ENCODE peak calls at places on chromosome 15, in five cellular contexts. One of them, this sample, is unnamed.

GRCh38 chr15:78149805-78150751 is 916 bp downstream of the IDH3A start:
- DNase-seq in astrocyte of the cerebellum: no peak
- DNase-seq in kidney epithelial cell: no peak
- DNase-seq in tibial nerve: no peak
- DNase-seq in progenitor cell of endocrine pancreas: no peak
- DNase-seq in this sample: no peak

GRCh38 chr15:42734076-42734672 is 2.8 kb downstream of the CDAN1 start:
- DNase-seq in astrocyte of the cerebellum: no peak
- DNase-seq in kidney epithelial cell: no peak
- DNase-seq in tibial nerve: no peak
- DNase-seq in progenitor cell of endocrine pancreas: no peak
- DNase-seq in this sample: no peak

GRCh38 chr15:44328135-44328534 is 39.6 kb downstream of the GOLM2 start:
- DNase-seq in astrocyte of the cerebellum: no peak
- DNase-seq in kidney epithelial cell: no peak
- DNase-seq in tibial nerve: no peak
- DNase-seq in progenitor cell of endocrine pancreas: no peak
- DNase-seq in this sample: no peak

GRCh38 chr15:78059110-78059839 is 18.2 kb downstream of the TBC1D2B start:
- DNase-seq in astrocyte of the cerebellum: no peak
- DNase-seq in kidney epithelial cell: no peak
- DNase-seq in tibial nerve: no peak
- DNase-seq in progenitor cell of endocrine pancreas: no peak
- DNase-seq in this sample: no peak

GRCh38 chr15:39191871-39192281 is 389.0 kb upstream of the THBS1 start:
- DNase-seq in astrocyte of the cerebellum: no peak
- DNase-seq in kidney epithelial cell: peak; percentile 35
- DNase-seq in tibial nerve: no peak
- DNase-seq in progenitor cell of endocrine pancreas: no peak
- DNase-seq in this sample: no peak

GRCh38 chr15:70121656-70122297 is 24.1 kb upstream of the TLE3 start:
- DNase-seq in astrocyte of the cerebellum: peak; percentile 80
- DNase-seq in kidney epithelial cell: no peak
- DNase-seq in tibial nerve: peak; percentile 83
- DNase-seq in progenitor cell of endocrine pancreas: no peak
- DNase-seq in this sample: no peak

GRCh38 chr15:99042909-99043308 is 35.3 kb upstream of the PGPEP1L start:
- DNase-seq in astrocyte of the cerebellum: no peak
- DNase-seq in kidney epithelial cell: no peak
- DNase-seq in tibial nerve: no peak
- DNase-seq in progenitor cell of endocrine pancreas: no peak
- DNase-seq in this sample: no peak

GRCh38 chr15:59797756-59798604 is 108.9 kb upstream of the BNIP2 start:
- DNase-seq in astrocyte of the cerebellum: no peak
- DNase-seq in kidney epithelial cell: no peak
- DNase-seq in tibial nerve: no peak
- DNase-seq in progenitor cell of endocrine pancreas: no peak
- DNase-seq in this sample: no peak

GRCh38 chr15:95495033-95495541 is 835.4 kb upstream of the NR2F2 start:
- DNase-seq in astrocyte of the cerebellum: no peak
- DNase-seq in kidney epithelial cell: no peak
- DNase-seq in tibial nerve: no peak
- DNase-seq in progenitor cell of endocrine pancreas: no peak
- DNase-seq in this sample: no peak

GRCh38 chr15:49860101-49860500 is 239.3 kb downstream of the DTWD1 start:
- DNase-seq in astrocyte of the cerebellum: peak; percentile 38
- DNase-seq in kidney epithelial cell: no peak
- DNase-seq in tibial nerve: no peak
- DNase-seq in progenitor cell of endocrine pancreas: no peak
- DNase-seq in this sample: no peak

GRCh38 chr15:29183071-29183831 is 86.4 kb downstream of the NSMCE3 start:
- DNase-seq in astrocyte of the cerebellum: no peak
- DNase-seq in kidney epithelial cell: no peak
- DNase-seq in tibial nerve: no peak
- DNase-seq in progenitor cell of endocrine pancreas: no peak
- DNase-seq in this sample: no peak

GRCh38 chr15:60733196-60733595 is 254.3 kb upstream of the ICE2 start:
- DNase-seq in astrocyte of the cerebellum: no peak
- DNase-seq in kidney epithelial cell: no peak
- DNase-seq in tibial nerve: no peak
- DNase-seq in progenitor cell of endocrine pancreas: no peak
- DNase-seq in this sample: no peak

GRCh38 chr15:66841953-66842681 is 140.1 kb downstream of the SMAD6 start:
- DNase-seq in astrocyte of the cerebellum: peak; percentile 86
- DNase-seq in kidney epithelial cell: peak; percentile 74
- DNase-seq in tibial nerve: peak; percentile 77
- DNase-seq in progenitor cell of endocrine pancreas: peak; percentile 60
- DNase-seq in this sample: no peak

GRCh38 chr15:73750951-73751350 is 2.2 kb downstream of the INSYN1 start:
- DNase-seq in astrocyte of the cerebellum: no peak
- DNase-seq in kidney epithelial cell: no peak
- DNase-seq in tibial nerve: no peak
- DNase-seq in progenitor cell of endocrine pancreas: no peak
- DNase-seq in this sample: no peak

GRCh38 chr15:41001524-41001923 is 48.3 kb downstream of the CHAC1 start:
- DNase-seq in astrocyte of the cerebellum: no peak
- DNase-seq in kidney epithelial cell: no peak
- DNase-seq in tibial nerve: no peak
- DNase-seq in progenitor cell of endocrine pancreas: no peak
- DNase-seq in this sample: no peak

GRCh38 chr15:49978171-49978570 is 140.9 kb downstream of the ATP8B4 start:
- DNase-seq in astrocyte of the cerebellum: no peak
- DNase-seq in kidney epithelial cell: no peak
- DNase-seq in tibial nerve: no peak
- DNase-seq in progenitor cell of endocrine pancreas: no peak
- DNase-seq in this sample: no peak

DNA sequence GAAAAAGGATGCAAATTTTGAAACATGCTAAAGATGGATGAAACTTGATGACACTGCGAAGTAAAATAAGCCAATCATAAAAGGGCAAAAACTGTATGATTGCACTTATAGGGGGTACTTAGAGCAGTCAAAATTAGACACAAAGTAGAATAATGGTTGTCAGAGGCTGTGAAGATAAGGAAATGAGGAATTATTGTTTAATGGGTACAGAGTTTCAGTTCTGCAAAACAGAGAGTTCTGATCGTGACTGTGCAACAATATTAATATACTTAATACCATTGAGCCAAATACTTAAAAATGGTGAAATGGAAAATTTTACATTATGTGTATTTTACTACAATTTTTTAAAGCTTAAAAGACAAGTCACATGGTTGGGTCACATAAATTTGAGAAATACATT is 35.1 kb downstream of the UBE3A start:
- DNase-seq in astrocyte of the cerebellum: no peak
- DNase-seq in kidney epithelial cell: no peak
- DNase-seq in tibial nerve: no peak
- DNase-seq in progenitor cell of endocrine pancreas: no peak
- DNase-seq in this sample: no peak
- TF ChIP-seq CTCF in astrocyte of the cerebellum: no peak
- TF ChIP-seq CTCF in kidney epithelial cell: no peak
- TF ChIP-seq CTCF in tibial nerve: no peak
- TF ChIP-seq CTCF in progenitor cell of endocrine pancreas: no peak
- TF ChIP-seq CTCF in this sample: no peak

DNA sequence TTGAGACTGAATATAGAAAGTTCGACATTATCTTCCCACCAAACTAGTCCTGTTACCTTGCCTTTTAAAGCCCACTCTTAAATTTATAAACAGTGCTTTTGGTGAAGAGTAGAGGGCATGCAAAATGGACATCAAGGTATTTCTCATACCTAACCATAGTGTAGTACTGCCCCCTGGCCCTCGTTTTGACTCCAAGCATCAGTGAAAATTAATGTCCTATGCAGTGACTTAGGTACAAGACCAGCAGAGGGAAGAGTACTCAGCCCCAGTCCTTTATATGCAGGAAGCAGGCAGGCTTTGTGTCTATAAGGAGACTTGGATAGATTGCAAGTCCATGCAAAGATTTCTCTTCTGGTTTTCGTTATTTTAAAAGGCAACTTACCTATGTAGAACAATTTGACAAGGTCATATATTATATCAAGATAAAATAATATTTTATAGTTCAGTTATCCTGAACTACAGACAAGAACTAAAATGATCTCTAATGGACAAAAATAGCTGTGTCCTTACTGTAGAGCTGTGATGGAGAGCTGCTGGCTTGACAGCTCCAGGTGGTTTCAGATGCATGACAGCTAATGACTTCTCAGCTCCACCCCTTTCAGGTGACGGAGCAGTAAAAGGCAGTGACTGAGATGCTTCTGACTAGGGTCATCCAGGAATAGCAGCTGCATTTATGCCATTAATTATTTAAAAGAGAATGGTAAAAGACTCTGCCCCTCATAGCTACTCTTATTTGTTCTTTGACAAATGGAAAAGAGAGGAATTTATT is 646.1 kb downstream of the SQOR start:
- DNase-seq in astrocyte of the cerebellum: no peak
- DNase-seq in kidney epithelial cell: no peak
- DNase-seq in tibial nerve: no peak
- DNase-seq in progenitor cell of endocrine pancreas: no peak
- DNase-seq in this sample: no peak
- TF ChIP-seq CTCF in astrocyte of the cerebellum: no peak
- TF ChIP-seq CTCF in kidney epithelial cell: peak; percentile 37
- TF ChIP-seq CTCF in tibial nerve: no peak
- TF ChIP-seq CTCF in progenitor cell of endocrine pancreas: peak; percentile 43
- TF ChIP-seq CTCF in this sample: peak; percentile 38

DNA sequence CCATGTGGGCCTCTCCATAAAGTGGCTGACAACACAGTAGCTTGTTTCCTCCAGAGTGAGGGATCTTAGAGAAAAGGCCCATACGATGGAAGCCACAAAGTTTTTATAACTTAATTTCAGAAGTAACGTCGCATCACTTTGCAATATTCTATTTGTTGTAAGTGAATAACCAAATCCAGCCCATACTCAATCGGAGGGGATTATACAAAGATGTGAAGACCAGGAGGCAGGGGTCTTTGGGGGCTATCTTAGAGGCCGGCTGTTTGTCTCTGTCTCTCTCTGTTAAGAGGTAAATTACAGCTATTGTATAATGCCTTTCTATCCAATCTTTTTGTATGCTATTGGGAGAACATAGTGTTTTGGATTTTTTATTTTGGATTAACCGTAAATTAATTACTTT is 9.1 kb downstream of the ARIH1 start:
- DNase-seq in astrocyte of the cerebellum: no peak
- DNase-seq in kidney epithelial cell: no peak
- DNase-seq in tibial nerve: no peak
- DNase-seq in progenitor cell of endocrine pancreas: no peak
- DNase-seq in this sample: no peak
- TF ChIP-seq CTCF in astrocyte of the cerebellum: no peak
- TF ChIP-seq CTCF in kidney epithelial cell: no peak
- TF ChIP-seq CTCF in tibial nerve: no peak
- TF ChIP-seq CTCF in progenitor cell of endocrine pancreas: no peak
- TF ChIP-seq CTCF in this sample: no peak

DNA sequence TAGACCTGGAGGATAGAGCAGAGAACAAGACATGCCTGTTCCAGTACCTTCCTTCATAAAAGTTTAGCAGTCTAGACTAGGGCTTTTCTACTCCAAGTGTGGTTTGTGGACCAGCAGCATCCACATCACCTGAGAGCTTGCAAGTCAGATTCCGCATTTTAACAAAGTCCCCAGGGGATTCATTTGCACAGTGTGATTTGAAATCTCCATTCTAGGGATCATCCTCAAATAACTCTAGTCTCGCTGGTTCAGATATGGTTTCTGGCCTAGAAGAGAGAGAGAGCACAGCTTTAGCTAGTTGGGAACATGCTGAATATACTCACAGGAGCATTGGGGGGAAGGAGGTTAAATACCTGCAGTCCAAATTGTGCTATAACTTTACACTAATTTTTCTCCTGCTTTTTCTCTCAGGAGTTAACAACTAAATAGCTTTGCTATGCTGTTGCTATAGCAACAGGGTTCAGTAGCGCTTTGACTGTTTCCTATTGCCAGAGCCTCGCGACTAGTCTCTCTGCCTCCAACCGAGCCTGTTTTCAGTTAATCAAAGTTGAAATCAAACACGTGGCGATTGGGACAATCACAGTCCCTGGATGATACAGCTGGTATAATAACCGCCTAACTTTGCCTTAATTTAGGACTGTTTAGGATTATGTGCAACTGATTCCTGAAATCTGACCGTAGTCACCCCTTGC is 64.1 kb upstream of the RASGRF1 start:
- DNase-seq in astrocyte of the cerebellum: no peak
- DNase-seq in kidney epithelial cell: no peak
- DNase-seq in tibial nerve: no peak
- DNase-seq in progenitor cell of endocrine pancreas: no peak
- DNase-seq in this sample: no peak
- TF ChIP-seq CTCF in astrocyte of the cerebellum: no peak
- TF ChIP-seq CTCF in kidney epithelial cell: no peak
- TF ChIP-seq CTCF in tibial nerve: no peak
- TF ChIP-seq CTCF in progenitor cell of endocrine pancreas: no peak
- TF ChIP-seq CTCF in this sample: no peak

GRCh38 chr15:33244471-33244870 is 50.0 kb upstream of the FMN1 start:
- DNase-seq in astrocyte of the cerebellum: no peak
- DNase-seq in kidney epithelial cell: no peak
- DNase-seq in tibial nerve: no peak
- DNase-seq in progenitor cell of endocrine pancreas: no peak
- DNase-seq in this sample: no peak

GRCh38 chr15:33243393-33243792 is 48.9 kb upstream of the FMN1 start:
- DNase-seq in astrocyte of the cerebellum: no peak
- DNase-seq in kidney epithelial cell: peak; percentile 51
- DNase-seq in tibial nerve: no peak
- DNase-seq in progenitor cell of endocrine pancreas: no peak
- DNase-seq in this sample: no peak

GRCh38 chr15:33243869-33244268 is 49.4 kb upstream of the FMN1 start:
- DNase-seq in astrocyte of the cerebellum: no peak
- DNase-seq in kidney epithelial cell: peak; percentile 67
- DNase-seq in tibial nerve: no peak
- DNase-seq in progenitor cell of endocrine pancreas: no peak
- DNase-seq in this sample: no peak

GRCh38 chr15:33242165-33242564 is 47.7 kb upstream of the FMN1 start:
- DNase-seq in astrocyte of the cerebellum: no peak
- DNase-seq in kidney epithelial cell: peak; percentile 99
- DNase-seq in tibial nerve: no peak
- DNase-seq in progenitor cell of endocrine pancreas: no peak
- DNase-seq in this sample: no peak

DNA sequence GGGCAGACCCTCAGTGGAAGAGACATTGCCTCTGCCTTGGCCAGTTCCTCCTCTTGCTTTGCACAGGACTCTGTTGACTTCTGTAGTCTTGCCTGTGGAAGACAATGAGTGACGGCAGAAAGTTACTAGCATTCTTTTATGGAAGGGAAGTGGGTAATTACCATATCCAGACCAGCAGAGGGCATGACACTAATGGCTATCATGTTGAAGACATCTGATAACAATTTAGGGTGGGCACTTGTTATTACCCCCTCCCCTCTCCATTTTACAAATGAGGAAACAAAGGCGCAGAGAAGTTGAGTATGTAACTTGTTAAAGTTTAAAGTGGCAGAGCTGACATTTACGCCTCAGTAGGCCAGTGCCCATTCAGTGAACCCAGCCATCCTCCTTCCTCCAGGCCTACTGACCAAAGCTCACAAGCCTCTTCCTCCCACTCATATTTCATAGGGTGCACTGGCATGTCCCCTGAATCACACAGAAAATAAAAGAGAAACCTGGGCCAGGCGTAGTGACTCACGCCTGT is 48.2 kb upstream of the FMN1 start:
- DNase-seq in astrocyte of the cerebellum: no peak
- DNase-seq in kidney epithelial cell: peak; percentile 73
- DNase-seq in tibial nerve: no peak
- DNase-seq in progenitor cell of endocrine pancreas: no peak
- DNase-seq in this sample: no peak
- TF ChIP-seq CTCF in astrocyte of the cerebellum: peak; percentile 52
- TF ChIP-seq CTCF in kidney epithelial cell: peak; percentile 61
- TF ChIP-seq CTCF in tibial nerve: no peak
- TF ChIP-seq CTCF in progenitor cell of endocrine pancreas: peak; percentile 46
- TF ChIP-seq CTCF in this sample: peak; percentile 62